ENCODE peak calls at places on chromosome 22, in six cellular contexts. F, Q, U, M, Z and I are unnamed samples.

GRCh38 chr22:39148727-39149535 is 3.5 kb downstream of the CBX7 start:
- DNase-seq in F (no peak), Q (no peak), U (peak; percentile 79), M (no peak), Z (peak; percentile 17), I (peak; percentile 44)

GRCh38 chr22:43308451-43309235 is 34.5 kb downstream of the SCUBE1 start:
- DNase-seq in F (no peak), Q (no peak), U (no peak), M (peak; percentile 38), Z (no peak), I (no peak)

GRCh38 chr22:39117585-39118191 is 20.6 kb downstream of the APOBEC3H start:
- DNase-seq in F (no peak), Q (no peak), U (no peak), M (no peak), Z (no peak), I (peak; percentile 63)

GRCh38 chr22:37232140-37232998 is 11.7 kb downstream of the RAC2 start:
- DNase-seq in F (no peak), Q (no peak), U (no peak), M (no peak), Z (no peak), I (no peak)

GRCh38 chr22:39240841-39241631 is 3.7 kb downstream of the PDGFB start:
- DNase-seq in F (no peak), Q (no peak), U (no peak), M (peak; percentile 71), Z (no peak), I (peak; percentile 69)

GRCh38 chr22:37563153-37564081 is 3.1 kb downstream of the CDC42EP1 start:
- DNase-seq in F (no peak), Q (peak; percentile 79), U (peak; percentile 91), M (no peak), Z (peak; percentile 84), I (peak; percentile 94)

GRCh38 chr22:34866501-34867171 is 199.3 kb upstream of the ISX start:
- DNase-seq in F (no peak), Q (no peak), U (no peak), M (no peak), Z (no peak), I (no peak)

GRCh38 chr22:32354360-32355351 is 3.0 kb upstream of the RFPL3 start:
- DNase-seq in F (no peak), Q (no peak), U (no peak), M (no peak), Z (no peak), I (no peak)

GRCh38 chr22:40310081-40310770 is 36.1 kb upstream of the ADSL start:
- DNase-seq in F (no peak), Q (no peak), U (peak; percentile 25), M (no peak), Z (no peak), I (peak; percentile 89)

GRCh38 chr22:46547883-46548244 is 10.4 kb upstream of the CELSR1 start:
- DNase-seq in F (no peak), Q (no peak), U (peak; percentile 56), M (no peak), Z (no peak), I (peak; percentile 91)

GRCh38 chr22:17443413-17444203 is 74.3 kb downstream of the CECR2 start:
- DNase-seq in F (no peak), Q (no peak), U (no peak), M (no peak), Z (no peak), I (no peak)

GRCh38 chr22:21760640-21761039 is 25.0 kb upstream of the YPEL1 start:
- DNase-seq in F (no peak), Q (no peak), U (no peak), M (no peak), Z (no peak), I (peak; percentile 31)